ENCODE peak calls at places on chromosome 20, in nine cellular contexts. V, H, E, A, S, F, C, L and X are unnamed samples.

GRCh38 chr20:58883243-58883691 is 30.8 kb downstream of the GNAS start:
- DNase-seq in A (no peak), L (no peak), E (no peak), C (no peak), F (peak), V (no peak), H (no peak), S (no peak), X (no peak)

GRCh38 chr20:57062241-57062640 is 204.2 kb downstream of the BMP7 start:
- DNase-seq in C (no peak), L (no peak), H (no peak), A (no peak), E (no peak), V (no peak), S (no peak), F (no peak), X (no peak)

GRCh38 chr20:19348582-19348981 is 136.1 kb downstream of the SLC24A3 start:
- DNase-seq in F (no peak), E (no peak), V (no peak), A (no peak), S (no peak), H (no peak), C (no peak), L (no peak), X (no peak)

GRCh38 chr20:58224097-58224496 is 4.4 kb downstream of the ANKRD60 start:
- DNase-seq in L (no peak), F (no peak), E (no peak), S (no peak), V (no peak), C (no peak), H (no peak), A (no peak), X (no peak)

GRCh38 chr20:32480361-32481199 is 104.6 kb downstream of the NOL4L start:
- DNase-seq in F (no peak), C (no peak), S (no peak), V (no peak), L (no peak), E (no peak), H (no peak), A (no peak), X (no peak)

GRCh38 chr20:47606414-47607207 is 104.9 kb downstream of the NCOA3 start:
- DNase-seq in L (no peak), C (no peak), V (no peak), H (no peak), S (no peak), E (no peak), A (no peak), F (no peak), X (no peak)

GRCh38 chr20:61065853-61066252 is 186.2 kb upstream of the CDH4 start:
- DNase-seq in E (no peak), S (no peak), A (no peak), F (no peak), C (no peak), L (no peak), V (no peak), H (no peak), X (no peak)

GRCh38 chr20:46487628-46488027 is 25.7 kb downstream of the ZNF334 start:
- DNase-seq in C (no peak), A (no peak), V (no peak), E (no peak), H (no peak), L (no peak), F (no peak), S (no peak), X (no peak)

GRCh38 chr20:62516345-62516744 is 40.5 kb upstream of the GATA5 start:
- DNase-seq in S (no peak), F (no peak), A (no peak), V (peak), C (no peak), E (no peak), H (no peak), L (peak), X (no peak)

GRCh38 chr20:19079536-19080299 is 132.7 kb upstream of the SLC24A3 start:
- DNase-seq in H (no peak), E (no peak), L (no peak), F (no peak), S (no peak), V (no peak), C (no peak), A (no peak), X (peak)

GRCh38 chr20:6848041-6848440 is 80.6 kb downstream of the BMP2 start:
- DNase-seq in H (no peak), F (no peak), A (no peak), E (no peak), V (no peak), L (no peak), S (no peak), C (no peak), X (no peak)

GRCh38 chr20:23180451-23180921 is 94.4 kb upstream of the CD93 start:
- DNase-seq in F (no peak), L (no peak), S (no peak), E (peak), H (peak), C (no peak), A (no peak), V (no peak), X (no peak)

GRCh38 chr20:34953960-34954359 is 1.6 kb downstream of the GSS start:
- DNase-seq in V (no peak), H (no peak), A (no peak), F (no peak), L (no peak), C (no peak), S (no peak), E (no peak), X (no peak)

DNA sequence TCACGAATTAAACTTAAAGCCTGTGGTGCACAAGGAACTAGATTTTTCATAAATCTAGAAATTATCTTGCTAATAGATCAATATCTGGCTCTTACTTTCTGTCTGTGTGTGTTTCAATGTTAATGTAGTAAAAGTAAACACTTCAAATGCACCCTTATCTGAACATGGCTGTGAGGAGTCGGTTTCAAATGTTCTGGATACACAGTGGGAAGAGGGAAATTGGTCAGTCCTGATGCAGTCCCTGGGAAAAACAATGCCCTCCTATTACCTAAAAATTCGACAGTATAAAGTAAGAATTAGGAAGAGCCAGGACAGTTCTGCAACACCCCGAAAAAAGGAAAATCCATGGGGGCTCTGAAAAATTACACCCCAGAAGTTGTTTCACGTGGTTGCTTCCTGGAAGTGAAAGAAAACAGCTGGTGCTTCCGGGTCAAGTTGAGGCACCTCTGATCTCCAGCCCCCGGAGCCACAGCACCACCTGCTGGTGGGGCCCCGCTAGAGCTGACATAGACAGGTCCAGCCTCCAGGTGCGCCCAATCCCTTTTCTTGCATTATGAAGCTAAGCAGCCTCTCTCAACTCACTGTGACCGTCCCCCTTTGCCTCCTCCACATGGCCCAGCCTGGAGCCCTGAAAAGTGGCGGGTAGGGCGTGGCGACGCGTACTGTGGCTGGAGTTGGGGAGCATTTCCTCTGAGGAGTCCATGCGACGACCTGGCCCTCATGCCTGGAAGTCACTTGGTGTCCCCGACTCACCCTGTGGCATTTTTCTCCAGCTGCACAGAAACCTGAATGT is 8.3 kb downstream of the SEMG2 start:
- DNase-seq in H (no peak), L (peak), F (no peak), C (no peak), V (no peak), A (no peak), S (no peak), E (no peak), X (peak)
- TF ChIP-seq CTCF in H (no peak), L (peak), F (peak), C (peak), V (peak), A (peak), S (peak), E (no peak), X (peak)

GRCh38 chr20:33669224-33669623 is 2.5 kb downstream of the ACTL10 start:
- DNase-seq in A (no peak), L (no peak), E (no peak), F (no peak), S (no peak), H (no peak), C (no peak), V (no peak), X (no peak)

GRCh38 chr20:33666293-33667244 is at the start of gene ACTL10:
- DNase-seq in L (peak), C (peak), S (peak), V (peak), H (peak), A (peak), E (peak), F (peak), X (peak)

GRCh38 chr20:33668087-33668790 is 1.5 kb downstream of the ACTL10 start:
- DNase-seq in H (peak), S (no peak), L (peak), A (no peak), C (peak), V (peak), E (peak), F (no peak), X (no peak)

GRCh38 chr20:33668791-33669155 is 2.0 kb downstream of the ACTL10 start:
- DNase-seq in F (no peak), E (no peak), L (no peak), H (no peak), S (no peak), A (no peak), V (no peak), C (no peak), X (no peak)

DNA sequence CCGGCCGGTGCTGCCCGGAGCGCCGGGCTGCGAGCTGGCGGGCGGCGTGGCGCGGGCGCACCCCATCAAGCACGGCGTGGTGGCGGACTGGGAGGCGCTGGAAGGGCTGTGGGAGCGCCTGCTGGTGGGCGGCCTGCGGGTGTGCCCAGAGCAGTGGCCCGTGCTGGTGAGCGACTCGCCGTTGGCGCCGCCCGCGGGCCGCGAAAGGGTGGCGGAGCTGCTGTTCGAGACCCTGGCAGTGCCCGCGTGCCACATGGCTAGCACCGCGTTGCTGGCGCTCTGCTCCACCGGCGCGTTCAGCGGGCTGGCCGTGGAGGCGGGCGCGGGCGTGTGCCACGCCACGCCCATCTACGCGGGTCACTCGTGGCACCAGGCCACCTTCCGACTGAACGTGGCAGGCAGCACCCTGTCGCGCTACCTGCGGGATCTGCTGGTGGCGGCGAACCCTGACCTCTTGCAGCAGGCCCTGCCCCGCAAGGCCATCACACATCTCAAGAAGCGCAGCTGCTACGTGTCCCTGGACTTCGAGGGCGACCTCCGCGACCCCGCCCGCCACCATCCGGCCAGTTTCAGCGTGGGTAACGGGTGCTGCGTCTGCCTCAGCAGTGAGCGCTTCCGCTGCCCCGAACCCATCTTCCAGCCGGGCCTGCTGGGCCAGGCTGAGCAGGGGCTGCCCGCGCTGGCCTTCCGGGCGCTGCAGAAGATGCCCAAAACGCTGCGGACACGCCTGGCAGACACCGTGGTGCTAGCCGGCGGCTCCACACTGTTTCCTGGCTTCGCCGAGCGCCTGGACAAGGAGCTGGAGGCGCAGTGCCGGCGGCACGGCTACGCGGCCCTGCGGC is 723 bp downstream of the ACTL10 start:
- DNase-seq in A (peak), H (no peak), C (peak), V (no peak), F (no peak), L (no peak), S (no peak), E (peak), X (peak)
- TF ChIP-seq CTCF in A (no peak), H (no peak), C (peak), V (no peak), F (no peak), L (no peak), S (no peak), E (no peak), X (no peak)

GRCh38 chr20:25195014-25195961 is at the start of gene ENTPD6:
- DNase-seq in E (peak), S (peak), F (peak), L (peak), C (peak), V (peak), A (peak), H (peak), X (peak)
- TF ChIP-seq CTCF in E (no peak), S (peak), F (peak), L (no peak), C (no peak), V (peak), A (no peak), H (no peak), X (peak)

GRCh38 chr20:1373614-1374013 is 19.2 kb downstream of the FKBP1A start:
- DNase-seq in S (no peak), A (no peak), V (no peak), C (no peak), F (no peak), H (no peak), L (no peak), E (no peak), X (no peak)

GRCh38 chr20:1373036-1373435 is 19.8 kb downstream of the FKBP1A start:
- DNase-seq in E (no peak), H (no peak), V (no peak), A (no peak), L (no peak), S (no peak), F (no peak), C (no peak), X (no peak)

GRCh38 chr20:1376007-1376406 is 16.8 kb downstream of the FKBP1A start:
- DNase-seq in F (no peak), A (no peak), E (no peak), L (no peak), C (no peak), V (no peak), S (no peak), H (no peak), X (no peak)

GRCh38 chr20:1375515-1375914 is 17.3 kb downstream of the FKBP1A start:
- DNase-seq in L (no peak), H (no peak), E (no peak), A (no peak), V (no peak), F (no peak), C (no peak), S (peak), X (peak)

GRCh38 chr20:1374246-1374645 is 18.6 kb downstream of the FKBP1A start:
- DNase-seq in L (no peak), S (no peak), E (no peak), H (no peak), A (no peak), C (no peak), V (no peak), F (no peak), X (peak)
- TF ChIP-seq CTCF in L (no peak), S (no peak), E (no peak), H (no peak), A (no peak), C (no peak), V (peak), F (no peak), X (peak)

GRCh38 chr20:44961024-44961866 is 1.0 kb upstream of the TOMM34 start:
- DNase-seq in L (no peak), S (no peak), A (no peak), C (no peak), V (no peak), H (no peak), F (no peak), E (no peak), X (no peak)

GRCh38 chr20:44958276-44958675 is 1.9 kb downstream of the TOMM34 start:
- DNase-seq in L (no peak), E (no peak), A (no peak), H (no peak), S (no peak), C (no peak), V (no peak), F (no peak), X (no peak)

GRCh38 chr20:44961868-44962267 is 1.7 kb upstream of the TOMM34 start:
- DNase-seq in C (no peak), V (no peak), L (no peak), H (no peak), E (no peak), F (no peak), A (no peak), S (no peak), X (peak)

GRCh38 chr20:44959082-44959895 is 908 bp downstream of the TOMM34 start:
- DNase-seq in H (no peak), F (no peak), V (peak), L (no peak), C (no peak), A (no peak), E (no peak), S (no peak), X (peak)

DNA sequence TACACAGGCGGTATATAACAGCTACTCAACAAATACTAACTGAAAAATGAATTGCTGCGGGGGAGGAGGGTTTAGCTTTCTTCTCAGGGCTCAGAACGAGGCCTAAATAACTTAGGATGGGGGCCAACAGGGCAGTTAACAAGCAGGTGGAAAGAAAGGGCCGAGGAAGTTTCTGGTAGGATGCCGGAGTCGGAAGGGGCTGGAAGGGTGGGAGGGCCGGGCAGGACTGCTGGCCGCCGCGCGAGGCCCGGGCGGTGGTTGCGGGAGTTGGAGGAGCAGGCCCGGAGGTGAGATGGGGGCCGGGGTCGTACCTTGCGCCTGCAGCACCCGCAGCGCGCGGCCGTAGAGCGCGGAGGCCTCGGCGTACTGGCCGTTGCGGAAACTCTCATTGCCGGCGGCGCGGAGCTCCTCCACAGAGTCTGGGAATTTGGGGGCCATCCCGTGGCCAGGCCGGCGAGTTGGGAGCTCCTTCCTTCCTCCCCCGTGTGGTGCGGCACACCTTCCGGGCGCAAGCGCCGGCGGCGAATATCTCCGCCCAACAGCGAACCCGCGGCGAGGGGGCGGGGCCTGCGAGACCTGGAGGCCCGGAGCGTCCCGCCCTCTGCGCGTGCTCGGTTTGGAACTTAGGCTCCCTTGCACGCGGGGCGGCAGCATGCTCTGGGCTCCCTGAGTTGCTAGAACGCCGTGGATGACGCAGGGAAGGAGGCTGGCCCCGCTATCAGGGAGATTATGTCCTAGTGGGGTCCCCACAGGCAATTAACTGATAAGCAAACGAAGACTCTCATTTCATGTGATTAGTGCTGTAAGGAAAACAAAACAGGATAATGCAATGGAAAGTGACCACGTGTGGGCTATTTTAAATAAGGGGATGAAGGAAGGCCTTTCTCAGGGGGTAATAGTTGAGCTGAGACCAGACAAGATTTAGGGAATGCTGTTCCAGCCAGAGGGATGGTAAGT is at the start of gene TOMM34:
- DNase-seq in H (peak), S (peak), F (peak), E (peak), C (peak), V (peak), A (peak), L (peak), X (peak)
- TF ChIP-seq CTCF in H (no peak), S (no peak), F (no peak), E (no peak), C (no peak), V (no peak), A (no peak), L (no peak), X (no peak)